ENCODE peak calls at places on chromosomes 12 and 14, in five cellular contexts. L is IMR-90, U is WTC11, Z is dorsolateral prefrontal cortex, R is H9. J is an unnamed sample.

GRCh38 chr14:61090432-61091216 is 109.6 kb downstream of the SLC38A6 start:
- DNase-seq in L (peak), U (no peak), Z (no peak), R (no peak), J (no peak)

GRCh38 chr14:63182967-63183366 is 21.3 kb upstream of the RHOJ start:
- DNase-seq in L (no peak), U (no peak), Z (no peak), R (no peak), J (no peak)

GRCh38 chr12:41548926-41549325 is 360.8 kb downstream of the PDZRN4 start:
- DNase-seq in L (no peak), U (no peak), Z (no peak), R (no peak), J (no peak)

GRCh38 chr12:110039085-110039807 is 9.1 kb downstream of the C12orf76 start:
- DNase-seq in L (peak), U (no peak), Z (no peak), R (peak), J (peak)

GRCh38 chr12:96752211-96752610 is 154.8 kb upstream of the NEDD1 start:
- DNase-seq in L (no peak), U (no peak), Z (no peak), R (no peak), J (no peak)

GRCh38 chr14:86654558-86655184 is 1124.7 kb downstream of the FLRT2 start:
- DNase-seq in L (peak), U (peak), Z (no peak), R (peak), J (peak)

GRCh38 chr12:101436146-101436545 is 28.6 kb upstream of the ARL1 start:
- DNase-seq in L (no peak), U (no peak), Z (no peak), R (no peak), J (no peak)

GRCh38 chr12:104792570-104792969 is 165.5 kb downstream of the SLC41A2 start:
- DNase-seq in L (peak), U (no peak), Z (no peak), R (no peak), J (no peak)

GRCh38 chr12:126944684-126945083 is 1322.3 kb upstream of the TMEM132C start:
- DNase-seq in L (no peak), U (no peak), Z (no peak), R (no peak), J (no peak)

GRCh38 chr12:118193477-118193876 is 57.6 kb downstream of the PEBP1 start:
- DNase-seq in L (no peak), U (no peak), Z (no peak), R (no peak), J (no peak)

GRCh38 chr14:35046751-35047536 is 872 bp downstream of the FAM177A1 start:
- DNase-seq in L (peak), U (no peak), Z (no peak), R (no peak), J (no peak)

GRCh38 chr14:59195898-59196297 is 7.4 kb downstream of the DAAM1 start:
- DNase-seq in L (no peak), U (no peak), Z (no peak), R (no peak), J (no peak)

GRCh38 chr14:104393898-104394605 is 185.5 kb upstream of the C14orf180 start:
- DNase-seq in L (no peak), U (no peak), Z (peak), R (peak), J (no peak)

GRCh38 chr12:108495823-108496579 is 19.1 kb upstream of the FICD start:
- DNase-seq in L (no peak), U (no peak), Z (no peak), R (no peak), J (no peak)

GRCh38 chr12:108491256-108491655 is 23.8 kb upstream of the FICD start:
- DNase-seq in L (no peak), U (no peak), Z (no peak), R (no peak), J (no peak)

GRCh38 chr12:108498136-108498535 is 16.9 kb upstream of the FICD start:
- DNase-seq in L (no peak), U (no peak), Z (no peak), R (no peak), J (no peak)

DNA sequence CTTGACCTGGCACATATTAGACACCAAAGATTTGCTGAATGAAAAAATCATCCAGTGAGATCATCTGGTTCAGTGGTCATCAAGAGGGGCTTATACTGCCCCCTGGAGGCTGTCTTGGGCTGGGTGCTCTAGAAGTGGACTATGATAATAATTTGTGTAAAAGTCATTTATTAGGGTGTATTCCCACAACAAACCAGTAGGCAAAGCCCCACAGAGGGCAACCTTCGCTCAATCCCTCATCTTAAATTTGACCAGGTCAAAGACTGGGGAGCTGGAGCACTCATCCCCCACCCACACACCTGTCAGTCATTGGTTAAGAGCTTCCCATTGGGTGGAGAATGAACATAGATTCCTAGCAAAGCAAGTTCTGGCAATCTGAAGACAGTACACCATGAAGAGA is 20.0 kb upstream of the FICD start:
- DNase-seq in L (peak), U (peak), Z (no peak), R (peak), J (peak)
- TF ChIP-seq CTCF in L (peak), U (peak), Z (peak), R (peak), J (peak)

GRCh38 chr12:54301428-54302045 is 722 bp upstream of the NFE2 start:
- DNase-seq in L (no peak), U (peak), Z (no peak), R (peak), J (no peak)

GRCh38 chr12:54298904-54299303 is 1.9 kb downstream of the NFE2 start:
- DNase-seq in L (no peak), U (no peak), Z (no peak), R (no peak), J (no peak)

GRCh38 chr12:54300267-54300731 is 516 bp downstream of the NFE2 start:
- DNase-seq in L (no peak), U (no peak), Z (no peak), R (peak), J (no peak)

GRCh38 chr12:54299515-54300266 is 1.1 kb downstream of the NFE2 start:
- DNase-seq in L (no peak), U (no peak), Z (no peak), R (no peak), J (no peak)

GRCh38 chr12:54300732-54301427 is at the start of gene NFE2:
- DNase-seq in L (peak), U (peak), Z (no peak), R (peak), J (peak)
- TF ChIP-seq CTCF in L (peak), U (no peak), Z (no peak), R (peak), J (no peak)

GRCh38 chr14:97513891-97514290 is 716.7 kb downstream of the VRK1 start:
- DNase-seq in L (no peak), U (no peak), Z (no peak), R (no peak), J (no peak)
- TF ChIP-seq CTCF in L (no peak), U (no peak), Z (no peak), R (no peak), J (no peak)

GRCh38 chr12:94977766-94978468 is 25.6 kb downstream of the NDUFA12 start:
- DNase-seq in L (no peak), U (no peak), Z (no peak), R (no peak), J (no peak)

GRCh38 chr12:94982456-94982855 is 21.0 kb downstream of the NDUFA12 start:
- DNase-seq in L (no peak), U (no peak), Z (no peak), R (no peak), J (no peak)

GRCh38 chr12:94979941-94980340 is 23.6 kb downstream of the NDUFA12 start:
- DNase-seq in L (no peak), U (no peak), Z (no peak), R (no peak), J (no peak)

GRCh38 chr12:94983321-94983720 is 20.2 kb downstream of the NDUFA12 start:
- DNase-seq in L (peak), U (no peak), Z (no peak), R (no peak), J (no peak)

DNA sequence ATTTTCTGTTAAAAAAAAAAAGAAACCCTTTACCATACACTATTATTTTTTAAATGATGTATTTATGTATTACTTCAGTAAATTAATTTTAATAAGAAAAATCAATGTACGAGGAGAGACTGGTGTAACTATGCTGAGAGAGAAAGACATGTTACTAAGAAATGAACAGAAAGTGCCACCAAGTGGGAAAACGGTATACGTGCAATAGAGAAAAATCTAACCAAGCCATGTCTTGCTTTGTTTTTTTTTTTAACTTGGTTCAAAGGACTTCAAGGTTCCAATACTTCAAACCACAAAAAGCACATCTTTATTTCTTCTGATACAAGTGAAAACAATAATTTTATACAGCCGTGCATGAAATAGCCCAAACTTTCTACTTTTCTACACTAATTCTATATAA is 22.9 kb downstream of the NDUFA12 start:
- DNase-seq in L (peak), U (no peak), Z (no peak), R (no peak), J (no peak)
- TF ChIP-seq CTCF in L (peak), U (no peak), Z (peak), R (no peak), J (no peak)

GRCh38 chr12:16158018-16158417 is 119.5 kb downstream of the SLC15A5 start:
- DNase-seq in L (no peak), U (no peak), Z (no peak), R (no peak), J (no peak)

GRCh38 chr12:16150290-16150689 is 127.2 kb downstream of the SLC15A5 start:
- DNase-seq in L (no peak), U (no peak), Z (no peak), R (no peak), J (no peak)

GRCh38 chr12:16155938-16156337 is 121.5 kb downstream of the SLC15A5 start:
- DNase-seq in L (no peak), U (no peak), Z (no peak), R (no peak), J (no peak)

GRCh38 chr12:16148938-16149337 is 128.5 kb downstream of the SLC15A5 start:
- DNase-seq in L (no peak), U (no peak), Z (no peak), R (no peak), J (no peak)

GRCh38 chr12:16153273-16153672 is 124.2 kb downstream of the SLC15A5 start:
- DNase-seq in L (no peak), U (no peak), Z (no peak), R (no peak), J (no peak)
- TF ChIP-seq CTCF in L (no peak), U (no peak), Z (no peak), R (no peak), J (no peak)